ENCODE peak calls at places on chromosomes 3 and 15, in five cellular contexts. Z, H, P, T and U are unnamed samples.

GRCh38 chr3:22971497-22971896 is 231.6 kb upstream of the UBE2E2 start:
- DNase-seq in Z (no peak), H (no peak), P (no peak), T (no peak), U (no peak)

GRCh38 chr3:197891-198491 is 1.4 kb downstream of the CHL1 start:
- DNase-seq in Z (no peak), H (no peak), P (no peak), T (no peak), U (no peak)

GRCh38 chr3:77298405-77298804 is 258.5 kb downstream of the ROBO2 start:
- DNase-seq in Z (no peak), H (no peak), P (no peak), T (no peak), U (no peak)

GRCh38 chr3:123351396-123351945 is 97.4 kb downstream of the ADCY5 start:
- DNase-seq in Z (no peak), H (no peak), P (no peak), T (no peak), U (no peak)

GRCh38 chr15:71934446-71934845 is 124.1 kb downstream of the NR2E3 start:
- DNase-seq in Z (no peak), H (no peak), P (no peak), T (no peak), U (no peak)

GRCh38 chr3:59549972-59550371 is 500.1 kb upstream of the CFAP20DC start:
- DNase-seq in Z (no peak), H (no peak), P (no peak), T (no peak), U (no peak)

GRCh38 chr3:42667523-42668402 is 14.3 kb downstream of the ZBTB47 start:
- DNase-seq in Z (no peak), H (no peak), P (peak), T (no peak), U (no peak)

GRCh38 chr3:134406331-134407246 is 32.3 kb upstream of the AMOTL2 start:
- DNase-seq in Z (no peak), H (no peak), P (no peak), T (peak), U (no peak)

GRCh38 chr15:25054943-25055342 is 100.2 kb downstream of the SNRPN start:
- DNase-seq in Z (no peak), H (no peak), P (no peak), T (no peak), U (no peak)

GRCh38 chr3:159130108-159130507 is 328.3 kb downstream of the MFSD1 start:
- DNase-seq in Z (no peak), H (no peak), P (no peak), T (no peak), U (no peak)

GRCh38 chr3:127053979-127054378 is 71.1 kb downstream of the PLXNA1 start:
- DNase-seq in Z (no peak), H (no peak), P (no peak), T (no peak), U (no peak)

GRCh38 chr3:45955017-45955647 is 11.9 kb downstream of the CXCR6 start:
- DNase-seq in Z (no peak), H (no peak), P (no peak), T (no peak), U (no peak)

GRCh38 chr3:38247366-38248035 is 18.1 kb upstream of the SLC22A13 start:
- DNase-seq in Z (no peak), H (no peak), P (no peak), T (no peak), U (no peak)

GRCh38 chr3:134869153-134869726 is 74.2 kb downstream of the EPHB1 start:
- DNase-seq in Z (no peak), H (no peak), P (no peak), T (no peak), U (no peak)

GRCh38 chr3:9613349-9613748 is 36.0 kb upstream of the MTMR14 start:
- DNase-seq in Z (no peak), H (no peak), P (no peak), T (no peak), U (no peak)

GRCh38 chr15:77856718-77857346 is 220.7 kb downstream of the TBC1D2B start:
- DNase-seq in Z (no peak), H (no peak), P (no peak), T (no peak), U (no peak)

GRCh38 chr15:75693501-75694240 is 19.0 kb downstream of the CSPG4 start:
- DNase-seq in Z (no peak), H (no peak), P (no peak), T (no peak), U (no peak)

GRCh38 chr3:13343601-13344000 is 76.5 kb downstream of the NUP210 start:
- DNase-seq in Z (no peak), H (no peak), P (no peak), T (no peak), U (no peak)

GRCh38 chr15:77497108-77497737 is 76.5 kb downstream of the HMG20A start:
- DNase-seq in Z (no peak), H (peak), P (no peak), T (peak), U (no peak)

GRCh38 chr15:87537295-87537694 is 719.2 kb downstream of the NTRK3 start:
- DNase-seq in Z (no peak), H (no peak), P (no peak), T (no peak), U (no peak)

GRCh38 chr3:128497305-128498126 is 4.5 kb upstream of the GATA2 start:
- DNase-seq in Z (no peak), H (peak), P (peak), T (peak), U (peak)

GRCh38 chr3:58308728-58309127 is 2.4 kb downstream of the HTD2 start:
- DNase-seq in Z (no peak), H (no peak), P (no peak), T (no peak), U (no peak)

GRCh38 chr3:196901768-196902167 is 34.0 kb downstream of the SENP5 start:
- DNase-seq in Z (no peak), H (no peak), P (no peak), T (no peak), U (no peak)

GRCh38 chr3:5479229-5479799 is 291.8 kb downstream of the EDEM1 start:
- DNase-seq in Z (no peak), H (peak), P (no peak), T (no peak), U (no peak)

GRCh38 chr3:111768571-111769100 is 90.4 kb upstream of the PHLDB2 start:
- DNase-seq in Z (no peak), H (peak), P (no peak), T (no peak), U (no peak)

GRCh38 chr3:150384517-150385212 is 23.4 kb upstream of the TSC22D2 start:
- DNase-seq in Z (peak), H (peak), P (peak), T (no peak), U (no peak)

GRCh38 chr3:107772016-107772415 is 249.3 kb downstream of the BBX start:
- DNase-seq in Z (no peak), H (no peak), P (no peak), T (no peak), U (no peak)